ENCODE peak calls at places on chromosomes 7 and 10, in eight cellular contexts. T, E, L, C, B, N, G and P are unnamed samples.

GRCh38 chr10:50470798-50471582 is 152.8 kb downstream of the SGMS1 start:
- DNase-seq in G (no peak), N (no peak), L (no peak), E (peak), B (no peak), C (peak), T (no peak), P (no peak)

GRCh38 chr10:13346912-13347234 is 1.2 kb downstream of the SEPHS1 start:
- DNase-seq in T (no peak), C (no peak), G (no peak), L (no peak), B (no peak), E (no peak), N (no peak), P (no peak)

GRCh38 chr7:118288098-118288497 is 63.6 kb downstream of the ANKRD7 start:
- DNase-seq in C (no peak), B (no peak), E (no peak), N (no peak), G (no peak), L (no peak), T (no peak), P (no peak)

GRCh38 chr10:78627254-78627795 is 441.4 kb upstream of the ZMIZ1 start:
- DNase-seq in L (no peak), C (no peak), G (no peak), T (no peak), E (no peak), B (no peak), N (no peak), P (no peak)

GRCh38 chr7:142819530-142819929 is 35.3 kb upstream of the EPHB6 start:
- DNase-seq in T (no peak), G (no peak), E (no peak), N (no peak), L (no peak), B (no peak), C (no peak), P (no peak)

GRCh38 chr10:24292304-24293291 is 83.7 kb downstream of the KIAA1217 start:
- DNase-seq in L (no peak), G (no peak), E (no peak), N (no peak), C (no peak), B (no peak), T (no peak), P (no peak)

GRCh38 chr7:130758429-130759056 is 24.5 kb upstream of the KLF14 start:
- DNase-seq in B (no peak), C (peak), G (no peak), E (peak), N (no peak), T (no peak), L (no peak), P (no peak)

GRCh38 chr7:104217620-104218019 is 9.8 kb upstream of the ORC5 start:
- DNase-seq in L (no peak), G (no peak), T (no peak), C (no peak), E (no peak), B (no peak), N (no peak), P (no peak)

GRCh38 chr10:17729630-17730029 is 22.4 kb upstream of the TMEM236 start:
- DNase-seq in B (no peak), G (no peak), T (no peak), N (no peak), C (peak), E (no peak), L (no peak), P (no peak)

DNA sequence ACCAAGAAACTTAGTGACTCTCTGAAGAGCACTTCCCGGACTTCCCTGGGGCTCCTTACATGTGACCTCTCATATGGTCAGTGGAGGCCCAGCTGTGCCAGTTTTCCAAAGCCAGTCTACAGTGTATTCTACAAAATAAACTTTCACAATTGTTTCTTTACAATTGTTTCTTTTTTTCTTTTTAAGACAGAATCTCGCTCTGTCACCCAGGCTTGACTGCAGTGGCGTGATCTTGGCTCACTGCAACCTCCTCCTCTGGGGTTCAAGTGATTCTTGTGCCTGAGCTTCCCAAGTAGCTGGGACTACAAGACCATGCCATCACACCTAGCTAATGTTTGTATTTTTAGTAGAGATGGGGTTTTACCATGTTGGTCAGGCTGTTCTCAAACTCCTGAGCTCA is 25.9 kb downstream of the CYP17A1 start:
- DNase-seq in N (no peak), L (no peak), E (no peak), T (no peak), B (no peak), G (no peak), C (no peak), P (no peak)
- TF ChIP-seq CTCF in N (no peak), L (no peak), E (no peak), T (no peak), B (no peak), G (no peak), C (no peak), P (no peak)

GRCh38 chr10:85611093-85611740 is 755.4 kb downstream of the GRID1 start:
- DNase-seq in N (no peak), G (peak), B (no peak), L (no peak), E (no peak), C (no peak), T (no peak), P (peak)

GRCh38 chr10:85611746-85612377 is 754.7 kb downstream of the GRID1 start:
- DNase-seq in N (no peak), C (no peak), B (no peak), T (no peak), G (peak), L (no peak), E (no peak), P (peak)

GRCh38 chr10:85613391-85613790 is 753.2 kb downstream of the GRID1 start:
- DNase-seq in T (no peak), N (no peak), C (no peak), G (peak), B (no peak), E (no peak), L (no peak), P (peak)

GRCh38 chr10:85612378-85612775 is 754.2 kb downstream of the GRID1 start:
- DNase-seq in L (no peak), N (no peak), G (no peak), T (peak), B (no peak), C (no peak), E (no peak), P (peak)

GRCh38 chr10:85612833-85613232 is 753.8 kb downstream of the GRID1 start:
- DNase-seq in N (no peak), L (no peak), G (peak), T (no peak), B (no peak), E (no peak), C (no peak), P (peak)
- TF ChIP-seq CTCF in N (no peak), L (no peak), G (peak), T (peak), B (peak), E (no peak), C (peak), P (peak)

GRCh38 chr10:70404906-70405824 is 1.2 kb downstream of the EIF4EBP2 start:
- DNase-seq in L (peak), C (peak), B (no peak), T (no peak), N (peak), E (peak), G (no peak), P (no peak)
- TF ChIP-seq CTCF in L (no peak), C (no peak), B (no peak), T (no peak), N (no peak), E (no peak), G (no peak), P (no peak)

GRCh38 chr7:27241189-27242045 is 1.2 kb upstream of the EVX1 start:
- DNase-seq in C (no peak), G (peak), T (no peak), B (no peak), N (no peak), E (no peak), L (no peak), P (peak)
- TF ChIP-seq CTCF in C (no peak), G (no peak), T (no peak), B (no peak), N (no peak), E (no peak), L (no peak), P (no peak)

DNA sequence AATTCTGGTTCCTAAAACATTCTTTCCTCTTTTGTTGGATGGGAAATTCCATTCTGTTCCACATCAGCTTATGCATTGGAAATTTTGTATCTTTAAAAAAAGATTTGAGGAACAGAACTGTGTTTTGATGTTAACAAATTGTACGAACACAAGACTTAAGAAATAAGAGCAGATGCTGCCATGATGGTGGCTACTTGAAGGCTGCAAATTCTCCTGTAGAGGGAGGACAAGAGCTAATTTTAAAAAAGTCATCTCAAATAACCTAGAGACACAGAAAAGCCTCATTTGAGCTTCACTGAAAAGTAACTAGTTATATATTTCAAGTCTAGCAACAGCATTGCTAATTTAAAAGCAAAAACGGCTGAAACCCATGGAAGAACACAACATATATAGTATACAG is 29.8 kb downstream of the NDUFB2 start:
- DNase-seq in L (no peak), G (no peak), E (peak), T (no peak), C (no peak), B (no peak), N (no peak), P (no peak)
- TF ChIP-seq CTCF in L (no peak), G (peak), E (peak), T (peak), C (peak), B (no peak), N (peak), P (peak)